ENCODE peak calls at places on chromosomes 12 and 14, in five cellular contexts. One of them, this sample, is unnamed.

GRCh38 chr14:28142400-28143015 is 624.1 kb upstream of the FOXG1 start:
- DNase-seq in left ventricle myocardium inferior: no peak
- DNase-seq in IMR-90: no peak
- DNase-seq in GM06990: no peak
- DNase-seq in fibroblast of lung: peak; percentile 1
- DNase-seq in this sample: peak; percentile 1

GRCh38 chr12:39459027-39459434 is 16.1 kb upstream of the KIF21A start:
- DNase-seq in left ventricle myocardium inferior: no peak
- DNase-seq in IMR-90: no peak
- DNase-seq in GM06990: no peak
- DNase-seq in fibroblast of lung: no peak
- DNase-seq in this sample: no peak

GRCh38 chr12:117679776-117680175 is 289.0 kb downstream of the KSR2 start:
- DNase-seq in left ventricle myocardium inferior: no peak
- DNase-seq in IMR-90: no peak
- DNase-seq in GM06990: no peak
- DNase-seq in fibroblast of lung: no peak
- DNase-seq in this sample: no peak

GRCh38 chr12:27396416-27396815 is 50.1 kb upstream of the SMCO2 start:
- DNase-seq in left ventricle myocardium inferior: no peak
- DNase-seq in IMR-90: no peak
- DNase-seq in GM06990: no peak
- DNase-seq in fibroblast of lung: no peak
- DNase-seq in this sample: no peak

GRCh38 chr14:24052656-24053547 is 1.1 kb downstream of the CARMIL3 start:
- DNase-seq in left ventricle myocardium inferior: no peak
- DNase-seq in IMR-90: no peak
- DNase-seq in GM06990: no peak
- DNase-seq in fibroblast of lung: no peak
- DNase-seq in this sample: peak; percentile 29

GRCh38 chr12:125283521-125283920 is 218.3 kb downstream of the AACS start:
- DNase-seq in left ventricle myocardium inferior: no peak
- DNase-seq in IMR-90: no peak
- DNase-seq in GM06990: no peak
- DNase-seq in fibroblast of lung: no peak
- DNase-seq in this sample: no peak

GRCh38 chr14:101201535-101202125 is 298.1 kb upstream of the RTL1 start:
- DNase-seq in left ventricle myocardium inferior: no peak
- DNase-seq in IMR-90: no peak
- DNase-seq in GM06990: no peak
- DNase-seq in fibroblast of lung: no peak
- DNase-seq in this sample: no peak

GRCh38 chr12:65823481-65824313 is 586 bp upstream of the HMGA2 start:
- DNase-seq in left ventricle myocardium inferior: no peak
- DNase-seq in IMR-90: peak; percentile 58
- DNase-seq in GM06990: peak; percentile 8
- DNase-seq in fibroblast of lung: peak; percentile 63
- DNase-seq in this sample: peak; percentile 45

GRCh38 chr14:100019156-100019882 is 45.9 kb upstream of the EVL start:
- DNase-seq in left ventricle myocardium inferior: no peak
- DNase-seq in IMR-90: peak; percentile 75
- DNase-seq in GM06990: no peak
- DNase-seq in fibroblast of lung: peak; percentile 68
- DNase-seq in this sample: no peak

GRCh38 chr14:26722258-26722657 is 124.4 kb upstream of the NOVA1 start:
- DNase-seq in left ventricle myocardium inferior: no peak
- DNase-seq in IMR-90: no peak
- DNase-seq in GM06990: no peak
- DNase-seq in fibroblast of lung: no peak
- DNase-seq in this sample: no peak

GRCh38 chr14:89344871-89345270 is 72.2 kb downstream of the FOXN3 start:
- DNase-seq in left ventricle myocardium inferior: no peak
- DNase-seq in IMR-90: no peak
- DNase-seq in GM06990: no peak
- DNase-seq in fibroblast of lung: no peak
- DNase-seq in this sample: no peak

GRCh38 chr12:48966177-48966890 is 5.2 kb downstream of the WNT10B start:
- DNase-seq in left ventricle myocardium inferior: no peak
- DNase-seq in IMR-90: no peak
- DNase-seq in GM06990: peak; percentile 53
- DNase-seq in fibroblast of lung: no peak
- DNase-seq in this sample: no peak

GRCh38 chr14:22484638-22485037 is 104.4 kb downstream of the DAD1 start:
- DNase-seq in left ventricle myocardium inferior: no peak
- DNase-seq in IMR-90: no peak
- DNase-seq in GM06990: no peak
- DNase-seq in fibroblast of lung: no peak
- DNase-seq in this sample: no peak

GRCh38 chr14:68103841-68104240 is 284.3 kb downstream of the RAD51B start:
- DNase-seq in left ventricle myocardium inferior: no peak
- DNase-seq in IMR-90: no peak
- DNase-seq in GM06990: no peak
- DNase-seq in fibroblast of lung: no peak
- DNase-seq in this sample: peak; percentile 25

GRCh38 chr14:50985816-50986396 is 41.6 kb upstream of the PYGL start:
- DNase-seq in left ventricle myocardium inferior: no peak
- DNase-seq in IMR-90: no peak
- DNase-seq in GM06990: no peak
- DNase-seq in fibroblast of lung: no peak
- DNase-seq in this sample: no peak

GRCh38 chr12:49776413-49776812 is 35.1 kb downstream of the TMBIM6 start:
- DNase-seq in left ventricle myocardium inferior: peak; percentile 63
- DNase-seq in IMR-90: peak; percentile 79
- DNase-seq in GM06990: peak; percentile 38
- DNase-seq in fibroblast of lung: peak; percentile 87
- DNase-seq in this sample: peak; percentile 71

GRCh38 chr14:50944647-50945413 is 547 bp upstream of the PYGL start:
- DNase-seq in left ventricle myocardium inferior: peak; percentile 52
- DNase-seq in IMR-90: peak; percentile 35
- DNase-seq in GM06990: no peak
- DNase-seq in fibroblast of lung: peak; percentile 33
- DNase-seq in this sample: peak; percentile 80

GRCh38 chr12:13383379-13383778 is 186.9 kb downstream of the EMP1 start:
- DNase-seq in left ventricle myocardium inferior: no peak
- DNase-seq in IMR-90: no peak
- DNase-seq in GM06990: no peak
- DNase-seq in fibroblast of lung: no peak
- DNase-seq in this sample: peak; percentile 85

GRCh38 chr12:3592856-3593625 is 102.0 kb downstream of the PRMT8 start:
- DNase-seq in left ventricle myocardium inferior: no peak
- DNase-seq in IMR-90: no peak
- DNase-seq in GM06990: no peak
- DNase-seq in fibroblast of lung: no peak
- DNase-seq in this sample: no peak

GRCh38 chr12:80937391-80938238 is at the start of gene LIN7A:
- DNase-seq in left ventricle myocardium inferior: peak; percentile 67
- DNase-seq in IMR-90: peak; percentile 31
- DNase-seq in GM06990: peak; percentile 53
- DNase-seq in fibroblast of lung: peak; percentile 63
- DNase-seq in this sample: no peak

GRCh38 chr14:81625343-81625742 is 91.7 kb upstream of the SEL1L start:
- DNase-seq in left ventricle myocardium inferior: no peak
- DNase-seq in IMR-90: no peak
- DNase-seq in GM06990: no peak
- DNase-seq in fibroblast of lung: peak; percentile 2
- DNase-seq in this sample: peak; percentile 48

DNA sequence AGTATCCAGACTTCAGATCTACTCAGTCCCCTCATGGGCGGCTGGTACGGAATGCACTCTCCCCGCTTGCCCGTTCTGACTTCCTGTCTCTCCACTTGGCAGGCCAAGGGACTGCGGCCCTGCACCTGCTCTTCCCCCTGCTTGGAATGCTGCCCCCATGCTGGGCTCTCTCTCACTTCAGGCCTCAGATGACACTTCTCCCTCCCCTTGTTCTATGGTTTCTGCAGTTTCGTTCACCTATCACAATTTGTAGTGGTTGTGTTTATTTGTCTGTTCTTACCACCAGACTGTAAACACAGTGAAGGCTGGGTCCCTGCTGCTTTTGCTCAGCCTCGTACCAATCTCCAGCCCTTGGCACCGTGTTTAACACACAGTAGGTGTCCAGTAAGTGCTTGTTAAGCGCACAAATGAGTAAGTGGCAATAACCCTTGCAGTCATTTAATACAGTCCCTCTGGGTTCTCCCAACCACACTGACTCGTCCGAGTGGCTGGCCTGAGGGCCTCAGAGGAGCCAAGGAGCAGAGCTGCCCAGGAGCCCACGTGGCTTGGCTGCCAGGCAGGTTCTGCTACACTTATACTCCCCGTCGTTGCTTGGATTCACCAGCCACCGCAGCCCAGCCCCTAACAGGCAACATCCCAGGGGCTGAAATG is 11.8 kb downstream of the SLC6A12 start:
- DNase-seq in left ventricle myocardium inferior: no peak
- DNase-seq in IMR-90: no peak
- DNase-seq in GM06990: no peak
- DNase-seq in fibroblast of lung: no peak
- DNase-seq in this sample: no peak
- H3K27me3 ChIP-seq in left ventricle myocardium inferior: peaks cover 35% of the 10 kb centered on the region
- H3K27me3 ChIP-seq in IMR-90: peaks cover 57% of the 10 kb centered on the region
- H3K27me3 ChIP-seq in GM06990: peaks cover 3% of the 10 kb centered on the region
- H3K27me3 ChIP-seq in fibroblast of lung: peaks cover 22% of the 10 kb centered on the region
- H3K27me3 ChIP-seq in this sample: peaks cover 8% of the 10 kb centered on the region

DNA sequence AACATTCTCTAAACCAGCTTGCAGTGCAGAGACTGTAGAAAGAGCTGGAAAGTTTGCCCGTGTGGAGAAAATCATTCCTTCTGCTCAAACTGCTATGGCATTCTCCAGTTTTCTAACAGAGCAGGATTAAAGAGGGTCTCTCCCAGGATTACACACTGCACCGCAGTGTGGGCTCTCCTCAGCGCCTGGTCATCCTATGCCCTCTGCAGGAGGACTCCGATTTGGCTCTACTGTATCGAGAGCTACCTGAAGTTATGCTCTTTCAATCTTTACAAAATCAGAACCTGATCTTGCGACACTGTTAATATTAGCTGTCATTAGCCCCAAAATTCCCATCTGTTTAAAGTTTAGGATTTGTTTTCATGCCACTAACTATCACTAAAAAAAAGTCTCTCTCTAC is 33.0 kb downstream of the BHLHE41 start:
- DNase-seq in left ventricle myocardium inferior: no peak
- DNase-seq in IMR-90: no peak
- DNase-seq in GM06990: no peak
- DNase-seq in fibroblast of lung: peak; percentile 27
- DNase-seq in this sample: no peak
- TF ChIP-seq CTCF in left ventricle myocardium inferior: peak; percentile 38
- TF ChIP-seq CTCF in IMR-90: peak; percentile 35
- TF ChIP-seq CTCF in GM06990: no peak
- TF ChIP-seq CTCF in fibroblast of lung: peak; percentile 27
- TF ChIP-seq CTCF in this sample: no peak

DNA sequence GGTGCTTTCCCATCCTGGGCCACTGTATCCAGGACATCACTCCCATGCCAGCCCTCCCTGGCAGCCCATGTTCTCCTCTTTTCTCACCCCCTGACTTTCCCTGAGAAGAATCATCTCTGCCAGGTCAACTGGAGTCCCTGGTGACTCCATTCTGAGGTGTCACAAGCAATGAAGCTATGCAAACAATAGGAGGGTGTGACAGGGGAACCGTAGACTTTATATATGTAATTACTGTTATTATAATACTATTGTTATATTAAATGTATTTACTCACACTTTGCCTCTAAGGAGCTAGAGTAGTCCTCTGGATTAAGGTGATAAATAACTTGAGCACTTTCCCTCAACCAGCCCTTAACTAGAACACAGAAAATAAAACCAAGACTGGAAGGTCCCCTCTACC is 9.2 kb downstream of the ZNF219 start:
- DNase-seq in left ventricle myocardium inferior: no peak
- DNase-seq in IMR-90: no peak
- DNase-seq in GM06990: no peak
- DNase-seq in fibroblast of lung: no peak
- DNase-seq in this sample: no peak
- H3K36me3 ChIP-seq in left ventricle myocardium inferior: peaks cover 78% of the 10 kb centered on the region
- H3K36me3 ChIP-seq in IMR-90: peaks cover 42% of the 10 kb centered on the region
- H3K36me3 ChIP-seq in GM06990: no peaks in the 10 kb centered on the region
- H3K36me3 ChIP-seq in fibroblast of lung: peaks cover 10% of the 10 kb centered on the region
- H3K36me3 ChIP-seq in this sample: peaks cover 15% of the 10 kb centered on the region

GRCh38 chr12:102954143-102954542 is 3.3 kb upstream of the ASCL1 start:
- DNase-seq in left ventricle myocardium inferior: no peak
- DNase-seq in IMR-90: no peak
- DNase-seq in GM06990: no peak
- DNase-seq in fibroblast of lung: no peak
- DNase-seq in this sample: no peak
- H3K27me3 ChIP-seq in left ventricle myocardium inferior: peaks cover 100% of the 10 kb centered on the region
- H3K27me3 ChIP-seq in IMR-90: peaks cover 44% of the 10 kb centered on the region
- H3K27me3 ChIP-seq in GM06990: no peaks in the 10 kb centered on the region
- H3K27me3 ChIP-seq in fibroblast of lung: peaks cover 20% of the 10 kb centered on the region
- H3K27me3 ChIP-seq in this sample: peaks cover 37% of the 10 kb centered on the region

GRCh38 chr12:14396071-14396470 is 30.6 kb downstream of the ATF7IP start:
- DNase-seq in left ventricle myocardium inferior: no peak
- DNase-seq in IMR-90: peak; percentile 28
- DNase-seq in GM06990: peak; percentile 59
- DNase-seq in fibroblast of lung: peak; percentile 84
- DNase-seq in this sample: no peak

GRCh38 chr12:14393736-14394135 is 28.3 kb downstream of the ATF7IP start:
- DNase-seq in left ventricle myocardium inferior: no peak
- DNase-seq in IMR-90: peak; percentile 39
- DNase-seq in GM06990: no peak
- DNase-seq in fibroblast of lung: no peak
- DNase-seq in this sample: no peak

GRCh38 chr12:14395059-14395778 is 29.7 kb downstream of the ATF7IP start:
- DNase-seq in left ventricle myocardium inferior: no peak
- DNase-seq in IMR-90: no peak
- DNase-seq in GM06990: peak; percentile 45
- DNase-seq in fibroblast of lung: no peak
- DNase-seq in this sample: no peak

GRCh38 chr12:14390885-14391530 is 25.5 kb downstream of the ATF7IP start:
- DNase-seq in left ventricle myocardium inferior: no peak
- DNase-seq in IMR-90: no peak
- DNase-seq in GM06990: no peak
- DNase-seq in fibroblast of lung: no peak
- DNase-seq in this sample: no peak

GRCh38 chr12:14394317-14395058 is 29.0 kb downstream of the ATF7IP start:
- DNase-seq in left ventricle myocardium inferior: no peak
- DNase-seq in IMR-90: peak; percentile 84
- DNase-seq in GM06990: peak; percentile 49
- DNase-seq in fibroblast of lung: peak; percentile 89
- DNase-seq in this sample: peak; percentile 85
- TF ChIP-seq CTCF in left ventricle myocardium inferior: peak; percentile 44
- TF ChIP-seq CTCF in IMR-90: peak; percentile 11
- TF ChIP-seq CTCF in GM06990: no peak
- TF ChIP-seq CTCF in fibroblast of lung: no peak
- TF ChIP-seq CTCF in this sample: no peak

GRCh38 chr12:95859947-95860850 is 1.4 kb downstream of the SNRPF start:
- DNase-seq in left ventricle myocardium inferior: no peak
- DNase-seq in IMR-90: no peak
- DNase-seq in GM06990: no peak
- DNase-seq in fibroblast of lung: no peak
- DNase-seq in this sample: no peak

GRCh38 chr12:95858451-95859343 is at the start of gene SNRPF:
- DNase-seq in left ventricle myocardium inferior: peak; percentile 92
- DNase-seq in IMR-90: peak; percentile 97
- DNase-seq in GM06990: peak; percentile 87
- DNase-seq in fibroblast of lung: peak; percentile 97
- DNase-seq in this sample: peak; percentile 95

GRCh38 chr12:95863337-95863736 is 4.6 kb downstream of the SNRPF start:
- DNase-seq in left ventricle myocardium inferior: no peak
- DNase-seq in IMR-90: no peak
- DNase-seq in GM06990: no peak
- DNase-seq in fibroblast of lung: no peak
- DNase-seq in this sample: no peak

GRCh38 chr12:95859344-95859816 is 628 bp downstream of the SNRPF start:
- DNase-seq in left ventricle myocardium inferior: no peak
- DNase-seq in IMR-90: peak; percentile 31
- DNase-seq in GM06990: no peak
- DNase-seq in fibroblast of lung: peak; percentile 34
- DNase-seq in this sample: peak; percentile 36

GRCh38 chr12:95862038-95862437 is 3.3 kb downstream of the SNRPF start:
- DNase-seq in left ventricle myocardium inferior: no peak
- DNase-seq in IMR-90: no peak
- DNase-seq in GM06990: no peak
- DNase-seq in fibroblast of lung: no peak
- DNase-seq in this sample: no peak
- H3K36me3 ChIP-seq in left ventricle myocardium inferior: peaks cover 57% of the 10 kb centered on the region
- H3K36me3 ChIP-seq in IMR-90: peaks cover 3% of the 10 kb centered on the region
- H3K36me3 ChIP-seq in GM06990: peaks cover 2% of the 10 kb centered on the region
- H3K36me3 ChIP-seq in fibroblast of lung: no peaks in the 10 kb centered on the region
- H3K36me3 ChIP-seq in this sample: peaks cover 2% of the 10 kb centered on the region

This sample was measured in bronchial epithelial cell.